ENCODE peak calls at places on chromosomes 13 and 19, in five cellular contexts. J is stimulated activated CD8-positive, alpha-beta memory T cell treated with anti-CD3 and anti-CD28 coated beads, Interleukin-4, amount 100 ng/mL, for 48 hours; W is naive thymus-derived CD8-positive, alpha-beta T cell; U is ascending aorta; X is HAP-1. V is an unnamed sample.

GRCh38 chr19:40718774-40719391 is 2.0 kb downstream of the ITPKC start:
- DNase-seq in J (peak), W (no peak), U (no peak), X (peak), V (peak)

GRCh38 chr19:31444931-31445330 is 95.7 kb upstream of the TSHZ3 start:
- DNase-seq in U (no peak), J (no peak), X (no peak), W (no peak), V (no peak)

GRCh38 chr13:113855012-113855921 is 8.6 kb downstream of the GAS6 start:
- DNase-seq in X (no peak), U (no peak), J (no peak), W (no peak), V (no peak)

GRCh38 chr13:29707876-29708543 is 112.5 kb upstream of the SLC7A1 start:
- DNase-seq in X (peak), U (no peak), W (no peak), J (peak), V (no peak)

GRCh38 chr19:1873524-1874473 is 10.4 kb upstream of the KLF16 start:
- DNase-seq in U (no peak), J (no peak), X (peak), W (no peak), V (peak)

GRCh38 chr19:2969104-2969504 is 8.3 kb upstream of the TLE6 start:
- DNase-seq in X (no peak), W (no peak), U (no peak), J (no peak), V (peak)

GRCh38 chr13:73782781-73783180 is 351.4 kb downstream of the KLF12 start:
- DNase-seq in W (no peak), U (no peak), J (no peak), X (no peak), V (no peak)

GRCh38 chr13:69168436-69168835 is 939.2 kb upstream of the ATXN8OS start:
- DNase-seq in U (no peak), X (no peak), J (no peak), W (no peak), V (no peak)

GRCh38 chr13:113663934-113664333 is 3.1 kb upstream of the GRK1 start:
- DNase-seq in U (no peak), J (no peak), W (no peak), X (no peak), V (peak)

GRCh38 chr19:29467824-29468401 is 57.9 kb upstream of the VSTM2B start:
- DNase-seq in X (peak), J (peak), U (no peak), W (no peak), V (no peak)

GRCh38 chr13:74575729-74576125 is 441.5 kb upstream of the KLF12 start:
- DNase-seq in U (peak), W (peak), J (peak), X (no peak), V (peak)

GRCh38 chr19:18967358-18968146 is 26.5 kb upstream of the HOMER3 start:
- DNase-seq in U (peak), X (no peak), J (no peak), W (no peak), V (peak)

GRCh38 chr19:43798546-43799409 is 3.5 kb downstream of the LYPD5 start:
- DNase-seq in X (no peak), W (peak), J (peak), U (no peak), V (no peak)

GRCh38 chr13:39281539-39282150 is 243.4 kb downstream of the NHLRC3 start:
- DNase-seq in U (no peak), J (no peak), X (no peak), W (no peak), V (no peak)

GRCh38 chr13:66138172-66138811 is 1091.8 kb downstream of the PCDH9 start:
- DNase-seq in X (no peak), U (no peak), W (no peak), J (no peak), V (no peak)

GRCh38 chr13:98835156-98835555 is 82.7 kb upstream of the SLC15A1 start:
- DNase-seq in J (no peak), U (no peak), X (no peak), W (no peak), V (no peak)

GRCh38 chr19:53576941-53577653 is 39.2 kb downstream of the ZNF331 start:
- DNase-seq in J (no peak), U (no peak), X (no peak), W (no peak), V (no peak)

GRCh38 chr13:98571955-98572662 is 4.8 kb downstream of the STK24 start:
- DNase-seq in W (no peak), X (no peak), J (peak), U (no peak), V (no peak)

GRCh38 chr19:8552810-8553209 is 24.4 kb downstream of the MYO1F start:
- DNase-seq in J (no peak), X (peak), W (no peak), U (no peak), V (no peak)

GRCh38 chr19:18278521-18279265 is 2.7 kb downstream of the JUND start:
- DNase-seq in U (no peak), J (peak), W (peak), X (peak), V (no peak)

GRCh38 chr13:84917252-84917878 is 881.9 kb downstream of the SLITRK6 start:
- DNase-seq in X (no peak), W (no peak), J (no peak), U (no peak), V (no peak)

GRCh38 chr19:4980087-4980486 is 11.2 kb downstream of the KDM4B start:
- DNase-seq in J (no peak), X (no peak), U (no peak), W (no peak), V (no peak)

GRCh38 chr13:99687728-99688397 is 186.6 kb downstream of the TM9SF2 start:
- DNase-seq in W (no peak), X (no peak), U (no peak), J (no peak), V (no peak)

GRCh38 chr13:91358384-91358776 is 10.9 kb downstream of the MIR17HG start:
- DNase-seq in X (no peak), W (no peak), J (no peak), U (no peak), V (no peak)

GRCh38 chr13:21310220-21310619 is 133.8 kb downstream of the MRPL57 start:
- DNase-seq in U (no peak), J (no peak), X (no peak), W (no peak), V (no peak)

GRCh38 chr19:41701401-41702075 is 6.9 kb upstream of the CEACAM5 start:
- DNase-seq in J (peak), U (no peak), X (peak), W (no peak), V (peak)

GRCh38 chr19:51002542-51003311 is 1.3 kb upstream of the KLK8 start:
- DNase-seq in X (peak), W (peak), J (peak), U (no peak), V (peak)

GRCh38 chr13:88908896-88909535 is 1237.8 kb downstream of the SLITRK5 start:
- DNase-seq in J (no peak), X (no peak), W (no peak), U (no peak), V (no peak)

GRCh38 chr19:21092107-21092506 is 10.1 kb downstream of the ZNF714 start:
- DNase-seq in U (no peak), J (no peak), X (no peak), W (no peak), V (no peak)

GRCh38 chr19:7326105-7326877 is 22.4 kb upstream of the ARHGEF18 start:
- DNase-seq in W (no peak), X (peak), J (peak), U (no peak), V (peak)

GRCh38 chr13:29684441-29684840 is 89.0 kb upstream of the SLC7A1 start:
- DNase-seq in J (no peak), W (no peak), U (no peak), X (no peak), V (no peak)

GRCh38 chr19:19470579-19470978 is 44.8 kb downstream of the TSSK6 start:
- DNase-seq in X (no peak), U (no peak), W (no peak), J (no peak), V (no peak)

GRCh38 chr13:41426047-41426446 is 31.3 kb upstream of the RGCC start:
- DNase-seq in W (no peak), J (no peak), X (no peak), U (no peak), V (no peak)

GRCh38 chr13:110265682-110266430 is 41.1 kb downstream of the COL4A1 start:
- DNase-seq in W (no peak), U (peak), J (no peak), X (no peak), V (peak)

GRCh38 chr19:2923510-2923909 is 21.3 kb downstream of the ZNF77 start:
- DNase-seq in J (no peak), W (no peak), X (no peak), U (no peak), V (no peak)